ENCODE peak calls at places on chromosomes 5 and 9, in five cellular contexts. One of them, this sample, is unnamed.

GRCh38 chr9:132942541-132943182 is 1.8 kb downstream of the TSC1 start:
- DNase-seq in breast epithelium: no peak
- DNase-seq in psoas muscle: no peak
- DNase-seq in SK-N-SH: no peak
- DNase-seq in esophagus squamous epithelium: no peak
- DNase-seq in this sample: no peak

GRCh38 chr9:447230-448025 is 232.8 kb downstream of the DOCK8 start:
- DNase-seq in breast epithelium: no peak
- DNase-seq in psoas muscle: no peak
- DNase-seq in SK-N-SH: no peak
- DNase-seq in esophagus squamous epithelium: no peak
- DNase-seq in this sample: no peak

GRCh38 chr5:1186351-1187233 is 14.8 kb upstream of the SLC6A19 start:
- DNase-seq in breast epithelium: no peak
- DNase-seq in psoas muscle: peak; percentile 4
- DNase-seq in SK-N-SH: no peak
- DNase-seq in esophagus squamous epithelium: no peak
- DNase-seq in this sample: no peak

GRCh38 chr9:86549434-86549833 is 195.2 kb upstream of the TUT7 start:
- DNase-seq in breast epithelium: no peak
- DNase-seq in psoas muscle: no peak
- DNase-seq in SK-N-SH: no peak
- DNase-seq in esophagus squamous epithelium: no peak
- DNase-seq in this sample: no peak

GRCh38 chr9:14438232-14438966 is 124.5 kb upstream of the NFIB start:
- DNase-seq in breast epithelium: no peak
- DNase-seq in psoas muscle: no peak
- DNase-seq in SK-N-SH: peak; percentile 63
- DNase-seq in esophagus squamous epithelium: no peak
- DNase-seq in this sample: no peak

GRCh38 chr9:36974731-36975130 is 59.3 kb downstream of the PAX5 start:
- DNase-seq in breast epithelium: no peak
- DNase-seq in psoas muscle: no peak
- DNase-seq in SK-N-SH: no peak
- DNase-seq in esophagus squamous epithelium: no peak
- DNase-seq in this sample: no peak

GRCh38 chr9:135130266-135130976 is 43.0 kb downstream of the OLFM1 start:
- DNase-seq in breast epithelium: no peak
- DNase-seq in psoas muscle: no peak
- DNase-seq in SK-N-SH: no peak
- DNase-seq in esophagus squamous epithelium: no peak
- DNase-seq in this sample: no peak

GRCh38 chr5:59893436-59894227 is at the start of gene PDE4D:
- DNase-seq in breast epithelium: peak; percentile 18
- DNase-seq in psoas muscle: peak; percentile 43
- DNase-seq in SK-N-SH: peak; percentile 83
- DNase-seq in esophagus squamous epithelium: no peak
- DNase-seq in this sample: no peak

GRCh38 chr5:90134892-90135291 is 274.7 kb downstream of the CETN3 start:
- DNase-seq in breast epithelium: no peak
- DNase-seq in psoas muscle: peak; percentile 66
- DNase-seq in SK-N-SH: no peak
- DNase-seq in esophagus squamous epithelium: no peak
- DNase-seq in this sample: no peak

GRCh38 chr9:104765138-104765537 is 1.2 kb downstream of the NIPSNAP3B start:
- DNase-seq in breast epithelium: no peak
- DNase-seq in psoas muscle: no peak
- DNase-seq in SK-N-SH: no peak
- DNase-seq in esophagus squamous epithelium: no peak
- DNase-seq in this sample: no peak

GRCh38 chr5:10366310-10367297 is 13.1 kb downstream of the MARCHF6 start:
- DNase-seq in breast epithelium: peak; percentile 57
- DNase-seq in psoas muscle: no peak
- DNase-seq in SK-N-SH: no peak
- DNase-seq in esophagus squamous epithelium: no peak
- DNase-seq in this sample: no peak

GRCh38 chr5:135069895-135070657 is 36.0 kb upstream of the PITX1 start:
- DNase-seq in breast epithelium: no peak
- DNase-seq in psoas muscle: no peak
- DNase-seq in SK-N-SH: no peak
- DNase-seq in esophagus squamous epithelium: no peak
- DNase-seq in this sample: no peak

GRCh38 chr5:61578858-61579503 is 246.9 kb downstream of the ZSWIM6 start:
- DNase-seq in breast epithelium: no peak
- DNase-seq in psoas muscle: no peak
- DNase-seq in SK-N-SH: no peak
- DNase-seq in esophagus squamous epithelium: no peak
- DNase-seq in this sample: no peak

GRCh38 chr9:70484232-70485130 is 70.0 kb upstream of the KLF9 start:
- DNase-seq in breast epithelium: no peak
- DNase-seq in psoas muscle: no peak
- DNase-seq in SK-N-SH: peak; percentile 74
- DNase-seq in esophagus squamous epithelium: no peak
- DNase-seq in this sample: no peak

GRCh38 chr5:119347996-119348395 is 7.8 kb upstream of the TNFAIP8 start:
- DNase-seq in breast epithelium: no peak
- DNase-seq in psoas muscle: no peak
- DNase-seq in SK-N-SH: peak; percentile 24
- DNase-seq in esophagus squamous epithelium: no peak
- DNase-seq in this sample: no peak
- H3K4me1 ChIP-seq in breast epithelium: no peaks in the 10 kb centered on the region
- H3K4me1 ChIP-seq in psoas muscle: no peaks in the 10 kb centered on the region
- H3K4me1 ChIP-seq in SK-N-SH: peaks cover 13% of the 10 kb centered on the region
- H3K4me1 ChIP-seq in esophagus squamous epithelium: no peaks in the 10 kb centered on the region
- H3K4me1 ChIP-seq in this sample: peaks cover 11% of the 10 kb centered on the region

GRCh38 chr9:74742792-74743389 is 144.8 kb downstream of the TRPM6 start:
- DNase-seq in breast epithelium: no peak
- DNase-seq in psoas muscle: no peak
- DNase-seq in SK-N-SH: peak; percentile 39
- DNase-seq in esophagus squamous epithelium: no peak
- DNase-seq in this sample: no peak
- TF ChIP-seq CTCF in breast epithelium: peak; percentile 63
- TF ChIP-seq CTCF in psoas muscle: peak; percentile 67
- TF ChIP-seq CTCF in SK-N-SH: peak; percentile 74
- TF ChIP-seq CTCF in esophagus squamous epithelium: peak; percentile 44
- TF ChIP-seq CTCF in this sample: peak; percentile 53

GRCh38 chr5:95808013-95808685 is 14.4 kb downstream of the GLRX start:
- DNase-seq in breast epithelium: no peak
- DNase-seq in psoas muscle: no peak
- DNase-seq in SK-N-SH: no peak
- DNase-seq in esophagus squamous epithelium: no peak
- DNase-seq in this sample: no peak
- H3K4me1 ChIP-seq in breast epithelium: peaks cover 5% of the 10 kb centered on the region
- H3K4me1 ChIP-seq in psoas muscle: peaks cover 41% of the 10 kb centered on the region
- H3K4me1 ChIP-seq in SK-N-SH: peaks cover 18% of the 10 kb centered on the region
- H3K4me1 ChIP-seq in esophagus squamous epithelium: peaks cover 32% of the 10 kb centered on the region
- H3K4me1 ChIP-seq in this sample: peaks cover 54% of the 10 kb centered on the region

DNA sequence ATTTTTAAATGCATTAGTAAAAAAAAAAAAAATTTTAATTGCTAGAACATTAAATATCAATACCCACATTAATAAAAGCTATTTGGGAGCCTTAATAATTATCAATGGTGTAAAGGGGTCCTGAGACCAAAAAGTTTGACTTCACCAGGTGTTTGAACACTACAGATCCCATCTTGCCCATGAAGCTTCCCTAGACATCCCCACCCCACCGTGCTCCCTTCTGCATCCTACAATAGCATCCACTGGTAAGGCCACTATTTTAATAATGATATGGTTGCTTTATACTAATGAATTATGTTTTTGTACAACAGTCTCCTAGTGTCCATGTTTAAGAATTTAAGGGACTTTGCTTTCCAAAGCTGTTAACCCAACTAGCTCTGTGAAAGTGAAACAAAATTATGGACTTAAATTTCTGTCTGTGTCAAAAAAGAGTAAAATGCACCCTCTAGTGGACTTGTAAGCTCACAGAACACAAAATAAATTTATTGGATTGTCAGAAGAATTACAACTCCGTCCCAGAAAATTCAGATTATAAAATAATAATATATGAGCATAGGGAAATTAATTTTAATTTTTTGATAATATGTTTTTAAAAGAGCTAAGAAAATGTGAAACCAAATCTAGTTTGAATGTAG is 76.0 kb downstream of the ARL15 start:
- DNase-seq in breast epithelium: no peak
- DNase-seq in psoas muscle: no peak
- DNase-seq in SK-N-SH: peak; percentile 11
- DNase-seq in esophagus squamous epithelium: no peak
- DNase-seq in this sample: no peak
- TF ChIP-seq CTCF in breast epithelium: peak; percentile 31
- TF ChIP-seq CTCF in psoas muscle: peak; percentile 39
- TF ChIP-seq CTCF in SK-N-SH: peak; percentile 74
- TF ChIP-seq CTCF in esophagus squamous epithelium: peak; percentile 43
- TF ChIP-seq CTCF in this sample: peak; percentile 48

GRCh38 chr9:125410522-125410894 is 148.9 kb downstream of the GAPVD1 start:
- DNase-seq in breast epithelium: no peak
- DNase-seq in psoas muscle: no peak
- DNase-seq in SK-N-SH: no peak
- DNase-seq in esophagus squamous epithelium: no peak
- DNase-seq in this sample: no peak
- H3K4me1 ChIP-seq in breast epithelium: no peaks in the 10 kb centered on the region
- H3K4me1 ChIP-seq in psoas muscle: peaks cover 3% of the 10 kb centered on the region
- H3K4me1 ChIP-seq in SK-N-SH: no peaks in the 10 kb centered on the region
- H3K4me1 ChIP-seq in esophagus squamous epithelium: peaks cover 4% of the 10 kb centered on the region
- H3K4me1 ChIP-seq in this sample: peaks cover 5% of the 10 kb centered on the region